ENCODE peak calls at places on chromosomes 12 and 14, in eight cellular contexts. E is lower lobe of right lung, Q is IMR-90, C is T1000, H is MV-4-11, K is H9, D is upper lobe of left lung, W is NCI-H2171 treated with DMSO at 0.1 percent for 48 hours. J is an unnamed sample.

GRCh38 chr14:61211476-61212262 is 69.5 kb downstream of the TMEM30B start:
- DNase-seq in E (no peak), Q (no peak), C (no peak), H (peak), K (no peak), D (no peak), W (peak), J (no peak)

GRCh38 chr14:106209745-106210144 is 683.4 kb downstream of the TMEM121 start:
- DNase-seq in E (no peak), Q (no peak), C (no peak), H (no peak), K (no peak), D (peak), W (no peak), J (no peak)

GRCh38 chr12:110995016-110995415 is 74.6 kb upstream of the MYL2 start:
- DNase-seq in E (no peak), Q (no peak), C (no peak), H (no peak), K (no peak), D (no peak), W (no peak), J (no peak)

GRCh38 chr12:116194935-116195431 is 82.5 kb downstream of the MED13L start:
- DNase-seq in E (no peak), Q (no peak), C (no peak), H (peak), K (no peak), D (no peak), W (no peak), J (no peak)

GRCh38 chr14:62667515-62667914 is 377.7 kb downstream of the KCNH5 start:
- DNase-seq in E (no peak), Q (peak), C (no peak), H (no peak), K (no peak), D (no peak), W (no peak), J (no peak)

GRCh38 chr14:65044596-65044959 is 57.7 kb downstream of the MAX start:
- DNase-seq in E (peak), Q (no peak), C (no peak), H (peak), K (no peak), D (no peak), W (no peak), J (no peak)

GRCh38 chr14:55062517-55063351 is 11.3 kb downstream of the MAPK1IP1L start:
- DNase-seq in E (no peak), Q (no peak), C (no peak), H (no peak), K (no peak), D (peak), W (peak), J (no peak)

GRCh38 chr14:58275527-58276190 is 22.7 kb upstream of the ARID4A start:
- DNase-seq in E (no peak), Q (no peak), C (no peak), H (no peak), K (no peak), D (no peak), W (no peak), J (no peak)

GRCh38 chr12:96578526-96579125 is 89.2 kb downstream of the CFAP54 start:
- DNase-seq in E (no peak), Q (peak), C (no peak), H (peak), K (no peak), D (no peak), W (peak), J (peak)

GRCh38 chr14:71554323-71554722 is 377.9 kb upstream of the RGS6 start:
- DNase-seq in E (no peak), Q (no peak), C (no peak), H (no peak), K (no peak), D (no peak), W (no peak), J (no peak)

GRCh38 chr12:51371295-51371953 is 19.8 kb downstream of the GALNT6 start:
- DNase-seq in E (no peak), Q (peak), C (peak), H (peak), K (peak), D (no peak), W (no peak), J (peak)

J was measured in SW 1271.